ENCODE peak calls at places on chromosome 15, in six cellular contexts. A, I, E, L, O and F are unnamed samples.

GRCh38 chr15:79440355-79440908 is 8.3 kb downstream of the MINAR1 start:
- DNase-seq in E (no peak), O (no peak), L (no peak), A (no peak), I (no peak), F (no peak)

GRCh38 chr15:83380682-83381081 is 66.5 kb upstream of the SH3GL3 start:
- DNase-seq in E (peak), O (no peak), L (peak), A (peak), I (no peak), F (peak)

GRCh38 chr15:62107561-62108110 is 40.9 kb downstream of the C2CD4A start:
- DNase-seq in I (no peak), O (no peak), A (no peak), L (no peak), E (no peak), F (peak)

GRCh38 chr15:35440265-35440664 is 105.7 kb downstream of the DPH6 start:
- DNase-seq in O (no peak), A (peak), L (no peak), E (no peak), I (no peak), F (no peak)

GRCh38 chr15:99668533-99669182 is 64.6 kb downstream of the LYSMD4 start:
- DNase-seq in A (peak), O (no peak), E (no peak), L (no peak), I (no peak), F (no peak)

GRCh38 chr15:82122754-82123400 is 77.1 kb upstream of the MEX3B start:
- DNase-seq in L (peak), I (no peak), A (peak), O (no peak), E (no peak), F (peak)

GRCh38 chr15:39298563-39298962 is 282.3 kb upstream of the THBS1 start:
- DNase-seq in E (no peak), I (no peak), A (no peak), O (no peak), L (no peak), F (no peak)

GRCh38 chr15:73457334-73457733 is 14.4 kb downstream of the REC114 start:
- DNase-seq in L (no peak), I (no peak), A (no peak), E (no peak), O (no peak), F (no peak)

GRCh38 chr15:85607141-85607806 is 187.5 kb downstream of the KLHL25 start:
- DNase-seq in A (no peak), I (no peak), E (no peak), L (peak), O (no peak), F (peak)

GRCh38 chr15:47358876-47359275 is 358.4 kb upstream of the SEMA6D start:
- DNase-seq in L (no peak), E (no peak), I (no peak), O (no peak), A (no peak), F (no peak)

GRCh38 chr15:100633763-100634075 is 31.3 kb downstream of the ASB7 start:
- DNase-seq in A (no peak), E (no peak), I (no peak), O (no peak), L (no peak), F (no peak)

GRCh38 chr15:33029247-33029646 is 165.3 kb downstream of the FMN1 start:
- DNase-seq in O (no peak), E (no peak), I (no peak), A (no peak), L (peak), F (peak)

GRCh38 chr15:39880718-39881387 is 39.2 kb downstream of the GPR176 start:
- DNase-seq in E (no peak), I (no peak), O (no peak), L (no peak), A (no peak), F (no peak)

GRCh38 chr15:81024891-81025290 is 24.2 kb downstream of the TLNRD1 start:
- DNase-seq in I (no peak), O (no peak), L (no peak), A (no peak), E (no peak), F (no peak)

GRCh38 chr15:28912422-28912821 is 26.6 kb downstream of the APBA2 start:
- DNase-seq in A (peak), L (no peak), O (no peak), I (no peak), E (no peak), F (peak)

GRCh38 chr15:75625542-75626347 is at the start of gene SNUPN:
- DNase-seq in I (peak), A (peak), O (peak), L (peak), E (peak), F (peak)
- H2BK120ac ChIP-seq in I (no peak), A (no peak), O (no peak), L (peak), E (no peak), F (peak)

DNA sequence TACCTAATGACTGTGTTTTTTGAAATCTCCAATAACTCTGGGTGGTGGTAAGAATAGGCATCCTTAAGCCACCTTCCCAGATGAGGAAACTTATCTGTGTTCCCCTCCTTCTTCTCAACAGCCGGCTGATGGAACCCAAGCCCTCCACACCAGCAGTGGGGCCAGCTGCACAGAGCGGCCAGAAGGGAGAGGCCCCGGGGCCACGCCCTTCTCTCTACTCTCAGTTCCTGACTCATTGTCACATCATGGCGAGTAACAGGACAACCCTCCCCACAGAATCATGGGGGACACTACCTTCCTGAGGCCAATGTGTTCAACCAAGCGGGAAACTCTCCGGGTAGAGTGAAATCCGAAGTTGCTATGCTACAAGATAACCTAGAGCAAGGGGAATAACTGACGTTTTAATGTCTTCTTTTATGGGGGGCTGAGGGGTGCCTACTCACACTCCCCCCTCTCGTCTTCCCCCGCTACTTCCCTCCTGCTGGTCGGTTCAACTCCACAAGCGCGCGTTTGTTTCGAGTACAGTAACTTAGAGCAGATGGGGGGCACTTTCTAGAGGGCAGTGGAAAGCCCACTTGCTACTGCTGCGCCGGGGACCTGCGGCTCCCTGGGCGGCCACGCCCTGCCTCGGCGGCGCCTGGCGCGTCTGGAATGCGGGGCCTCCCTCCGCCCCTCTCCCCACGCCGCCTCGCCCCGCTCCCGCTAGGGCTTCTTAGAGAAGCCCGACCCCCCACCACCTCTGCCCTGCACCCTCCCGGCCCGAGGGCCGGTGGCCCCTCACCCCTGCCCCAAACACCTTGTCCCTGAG is 618 bp downstream of the ANXA2 start:
- DNase-seq in E (peak), I (no peak), O (no peak), L (peak), A (peak), F (peak)
- H2BK120ac ChIP-seq in E (no peak), I (no peak), O (no peak), L (peak), A (peak), F (peak)

GRCh38 chr15:93708721-93709120 is 522.6 kb upstream of the MCTP2 start:
- DNase-seq in I (no peak), O (no peak), L (no peak), E (no peak), A (no peak), F (no peak)

GRCh38 chr15:93706476-93706875 is 524.9 kb upstream of the MCTP2 start:
- DNase-seq in O (no peak), I (no peak), A (no peak), E (no peak), L (no peak), F (no peak)

GRCh38 chr15:93706881-93707280 is 524.5 kb upstream of the MCTP2 start:
- DNase-seq in E (no peak), I (no peak), O (no peak), L (no peak), A (no peak), F (no peak)

DNA sequence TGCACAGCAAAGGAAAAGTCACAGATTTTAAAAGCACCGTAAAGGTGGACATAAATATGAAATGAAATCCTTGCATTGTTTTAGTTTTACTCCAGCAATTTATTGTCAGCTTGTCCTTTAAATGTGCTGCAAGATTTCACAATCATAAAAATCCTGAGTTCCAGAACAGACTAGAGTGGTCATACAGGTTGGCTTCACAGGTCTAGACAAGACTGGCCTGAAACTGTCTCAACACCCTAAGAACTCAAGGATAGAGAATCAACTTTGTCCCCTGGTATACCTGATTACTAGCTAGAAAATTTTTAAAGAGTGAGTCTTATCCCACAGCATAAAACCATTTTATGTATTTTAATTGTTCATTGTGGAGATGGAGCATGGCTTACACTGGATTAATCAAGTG is 521.7 kb upstream of the MCTP2 start:
- DNase-seq in E (no peak), A (no peak), L (no peak), I (no peak), O (no peak), F (no peak)
- H2BK120ac ChIP-seq in E (no peak), A (no peak), L (no peak), I (no peak), O (no peak), F (no peak)

GRCh38 chr15:36544518-36545383 is 34.7 kb upstream of the CDIN1 start:
- DNase-seq in L (no peak), I (peak), A (peak), O (no peak), E (no peak), F (no peak)

GRCh38 chr15:36550650-36551049 is 28.8 kb upstream of the CDIN1 start:
- DNase-seq in A (no peak), O (no peak), L (no peak), I (no peak), E (no peak), F (no peak)

DNA sequence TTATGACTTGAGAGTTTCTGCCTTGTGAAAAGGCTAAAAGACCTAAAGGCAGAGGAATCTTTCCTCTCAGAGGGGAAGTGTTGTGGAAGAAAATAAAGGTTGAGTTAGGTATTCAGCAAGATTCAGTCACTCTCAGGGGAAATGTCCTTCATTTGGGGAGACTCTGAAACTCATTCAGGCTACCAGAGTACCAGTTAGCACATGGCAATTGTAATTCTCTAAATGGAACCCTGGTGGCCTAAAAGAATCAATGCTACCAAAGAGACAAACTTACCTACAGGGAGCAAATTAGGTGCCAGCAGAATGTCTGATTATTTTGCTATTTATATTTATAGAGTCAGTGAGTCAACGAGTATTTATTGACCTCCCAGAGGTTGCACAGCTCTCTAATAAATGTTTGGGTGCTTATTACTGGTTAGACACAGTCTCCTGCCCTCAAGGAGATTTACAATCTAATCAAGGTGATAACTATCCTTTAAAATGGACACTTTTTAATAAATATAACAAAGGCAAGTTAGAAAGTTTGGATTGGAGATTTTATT is 33.9 kb upstream of the CDIN1 start:
- DNase-seq in L (no peak), I (no peak), A (peak), E (no peak), O (no peak), F (no peak)
- H2BK120ac ChIP-seq in L (no peak), I (no peak), A (no peak), E (no peak), O (no peak), F (no peak)

GRCh38 chr15:34038404-34039179 is 412 bp downstream of the AVEN start:
- DNase-seq in O (no peak), A (peak), I (peak), L (peak), E (peak), F (peak)
- H2BK120ac ChIP-seq in O (peak), A (no peak), I (peak), L (peak), E (no peak), F (peak)

GRCh38 chr15:70099966-70100494 is 2.3 kb upstream of the TLE3 start:
- DNase-seq in I (no peak), O (no peak), L (peak), A (peak), E (no peak), F (no peak)

GRCh38 chr15:70098461-70099166 is 897 bp upstream of the TLE3 start:
- DNase-seq in E (peak), I (peak), O (no peak), L (peak), A (peak), F (no peak)

GRCh38 chr15:70098170-70098460 is 398 bp upstream of the TLE3 start:
- DNase-seq in A (no peak), O (no peak), I (no peak), L (no peak), E (no peak), F (no peak)

GRCh38 chr15:70100495-70101331 is 3.0 kb upstream of the TLE3 start:
- DNase-seq in I (peak), O (no peak), L (peak), A (peak), E (peak), F (peak)

DNA sequence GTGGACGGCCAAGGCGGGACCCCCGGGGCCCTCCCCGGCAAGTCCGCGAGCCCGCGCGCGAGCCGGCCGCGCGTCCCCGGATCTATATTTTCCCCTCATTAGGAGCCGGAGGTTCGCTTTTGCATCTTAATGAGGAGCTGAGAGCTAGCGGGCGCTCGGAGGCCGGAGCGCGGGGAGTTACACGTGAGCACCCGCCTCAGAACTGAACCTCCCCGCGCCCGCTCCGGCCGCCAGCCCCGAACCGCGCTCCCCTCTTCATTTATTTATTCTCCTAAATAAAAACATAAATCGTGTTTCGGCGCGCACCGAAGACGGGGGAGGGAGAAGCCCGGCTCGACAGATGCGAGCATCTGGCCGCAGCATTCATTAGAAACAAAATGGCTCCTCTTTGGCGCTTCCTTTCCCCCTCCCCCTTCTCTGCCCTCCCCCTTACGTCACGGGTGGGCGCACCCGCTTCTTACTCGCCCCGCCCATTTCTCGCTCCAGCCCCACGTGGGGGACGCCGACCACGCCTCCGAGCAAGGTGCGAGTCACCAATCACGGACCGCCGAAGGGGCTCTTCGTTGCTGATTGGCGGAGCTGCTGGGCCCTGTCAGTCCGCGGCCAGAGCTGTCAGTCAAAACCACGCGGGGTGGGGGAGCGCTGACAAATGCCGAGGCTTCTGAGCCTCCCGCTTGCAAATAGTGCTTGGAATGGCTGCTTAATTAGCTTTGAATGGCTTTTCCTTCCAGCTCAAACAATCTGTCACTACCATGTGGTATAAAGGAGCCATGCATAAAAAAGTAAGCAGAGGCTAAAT is 1.6 kb upstream of the TLE3 start:
- DNase-seq in L (peak), I (peak), O (peak), E (peak), A (peak), F (peak)
- H2BK120ac ChIP-seq in L (peak), I (no peak), O (no peak), E (no peak), A (peak), F (no peak)